ENCODE peak calls at places on chromosomes 11 and 22, in four cellular contexts. Y is A549, D is K562, Q is endothelial cell of umbilical vein. K is an unnamed sample.

GRCh38 chr11:83042966-83043711 is 28.6 kb downstream of the RAB30 start:
- DNase-seq in Y (no peak), D (no peak), Q (no peak), K (no peak)

GRCh38 chr11:16805942-16806341 is 67.5 kb downstream of the C11orf58 start:
- DNase-seq in Y (no peak), D (no peak), Q (no peak), K (no peak)

GRCh38 chr11:12669930-12670329 is 4.3 kb upstream of the TEAD1 start:
- DNase-seq in Y (no peak), D (no peak), Q (no peak), K (no peak)

GRCh38 chr11:76805206-76805913 is 22.2 kb downstream of the TSKU start:
- DNase-seq in Y (no peak), D (peak), Q (no peak), K (no peak)

GRCh38 chr11:126061707-126062678 is 673 bp downstream of the CDON start:
- DNase-seq in Y (peak), D (no peak), Q (peak), K (no peak)

GRCh38 chr11:58905141-58905715 is 34.1 kb upstream of the GLYATL1 start:
- DNase-seq in Y (no peak), D (no peak), Q (no peak), K (no peak)

GRCh38 chr11:28339488-28339887 is 231.3 kb downstream of the METTL15 start:
- DNase-seq in Y (no peak), D (no peak), Q (no peak), K (no peak)

GRCh38 chr11:56706486-56706885 is 7.6 kb downstream of the OR9G1 start:
- DNase-seq in Y (no peak), D (no peak), Q (no peak), K (no peak)

DNA sequence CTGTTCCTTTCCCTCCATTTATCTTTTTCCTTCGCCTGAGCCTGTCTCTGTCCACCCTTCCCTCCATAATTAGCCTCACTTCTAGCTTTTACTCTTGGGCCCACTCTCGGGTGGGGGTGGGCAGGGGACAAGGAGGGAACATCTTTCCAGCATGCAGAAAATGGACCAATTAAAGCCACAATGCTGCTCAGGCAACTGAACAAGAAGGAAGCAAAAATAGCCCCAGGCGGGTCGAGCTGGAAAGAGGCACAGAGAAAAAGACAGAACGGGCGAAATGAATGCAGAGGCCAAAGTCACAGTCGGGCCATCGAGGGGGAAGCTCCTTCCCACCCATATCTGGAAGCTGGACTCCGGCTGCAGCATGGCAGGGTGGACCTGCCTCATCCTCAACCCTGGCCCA is 58.7 kb upstream of the PRDM11 start:
- DNase-seq in Y (no peak), D (no peak), Q (no peak), K (peak)
- H3K4me3 ChIP-seq in Y (no peak), D (no peak), Q (no peak), K (peak)

GRCh38 chr11:114180301-114181055 is 115.7 kb upstream of the NNMT start:
- DNase-seq in Y (no peak), D (no peak), Q (peak), K (peak)
- TF ChIP-seq MYC in Y (no peak), D (no peak), Q (no peak), K (no peak)

DNA sequence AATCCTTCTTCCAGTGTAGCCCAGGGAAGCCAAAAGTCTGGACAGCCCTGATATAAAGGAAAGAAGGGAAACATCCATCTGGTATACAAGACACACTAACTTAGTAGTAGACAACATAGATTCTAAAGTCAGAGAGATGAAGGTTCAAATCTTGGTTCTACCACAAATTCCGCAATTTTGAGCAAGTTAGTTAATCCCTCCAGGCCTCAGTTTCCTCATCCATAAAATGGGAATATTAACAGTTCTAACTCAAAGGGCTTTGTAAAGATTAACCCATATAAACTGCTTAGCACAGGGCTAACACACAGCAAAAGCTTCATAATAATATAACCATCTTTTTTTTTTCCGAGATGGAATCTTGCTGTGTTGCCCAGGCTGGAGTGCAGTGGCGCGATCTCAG is 10.7 kb downstream of the LRP4 start:
- DNase-seq in Y (no peak), D (no peak), Q (no peak), K (no peak)
- H3K4me3 ChIP-seq in Y (no peak), D (no peak), Q (no peak), K (no peak)

DNA sequence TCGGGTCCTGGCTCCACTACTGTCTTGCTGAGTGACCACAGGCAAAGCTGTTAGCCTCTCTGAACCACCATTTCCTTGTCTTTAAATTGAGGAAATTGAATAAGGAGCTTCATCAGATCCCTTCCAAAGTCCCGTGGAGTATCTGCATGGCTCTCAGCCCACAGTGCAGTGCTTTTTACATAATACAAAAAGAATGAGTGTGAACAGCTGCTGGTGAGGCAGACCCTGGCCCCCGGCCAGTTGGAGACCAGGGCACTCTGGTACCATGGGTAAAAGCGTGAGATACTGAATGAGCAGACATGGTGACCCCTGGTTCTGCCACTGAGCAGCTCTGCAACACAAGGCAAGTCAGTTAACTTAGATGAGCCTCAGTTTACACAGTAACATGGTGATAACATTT is 86.8 kb downstream of the GALNT18 start:
- DNase-seq in Y (no peak), D (no peak), Q (no peak), K (no peak)
- TF ChIP-seq MYC in Y (no peak), D (no peak), Q (no peak), K (no peak)

GRCh38 chr11:35088226-35088625 is 50.7 kb upstream of the CD44 start:
- DNase-seq in Y (no peak), D (no peak), Q (no peak), K (peak)
- H3K4me3 ChIP-seq in Y (no peak), D (no peak), Q (no peak), K (no peak)

DNA sequence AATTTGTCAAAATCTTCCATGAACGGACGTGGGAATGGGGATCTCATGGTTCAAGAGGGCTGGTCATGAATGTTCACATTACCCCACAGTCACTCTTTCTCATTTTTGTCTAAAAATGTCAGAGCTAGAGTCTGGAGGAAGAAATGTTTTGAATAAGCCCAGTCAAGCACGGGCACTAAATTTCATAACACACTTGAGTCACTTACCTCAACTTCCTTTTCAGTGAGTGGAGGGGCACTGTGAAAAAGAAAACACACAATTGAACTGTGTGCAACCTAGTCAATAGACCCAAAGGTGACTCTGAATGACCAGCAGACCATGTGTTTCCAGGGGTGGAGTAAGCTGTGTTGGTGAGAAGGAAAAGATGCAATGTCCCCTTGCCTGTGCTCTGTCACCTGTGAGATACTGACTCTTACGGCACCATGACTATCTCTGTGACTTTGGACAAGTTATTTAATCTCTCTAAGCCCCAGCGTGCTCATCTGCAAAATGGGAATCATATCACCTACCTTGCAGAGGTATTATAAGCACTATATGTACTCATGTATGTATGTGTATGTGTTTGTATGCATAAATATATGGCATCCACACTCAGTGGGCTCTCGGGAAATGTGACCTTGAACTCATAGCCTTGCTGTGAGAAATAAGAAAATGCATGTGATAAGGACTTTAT is 38.2 kb upstream of the LYVE1 start:
- DNase-seq in Y (no peak), D (no peak), Q (peak), K (peak)
- TF ChIP-seq MYC in Y (no peak), D (no peak), Q (no peak), K (no peak)

DNA sequence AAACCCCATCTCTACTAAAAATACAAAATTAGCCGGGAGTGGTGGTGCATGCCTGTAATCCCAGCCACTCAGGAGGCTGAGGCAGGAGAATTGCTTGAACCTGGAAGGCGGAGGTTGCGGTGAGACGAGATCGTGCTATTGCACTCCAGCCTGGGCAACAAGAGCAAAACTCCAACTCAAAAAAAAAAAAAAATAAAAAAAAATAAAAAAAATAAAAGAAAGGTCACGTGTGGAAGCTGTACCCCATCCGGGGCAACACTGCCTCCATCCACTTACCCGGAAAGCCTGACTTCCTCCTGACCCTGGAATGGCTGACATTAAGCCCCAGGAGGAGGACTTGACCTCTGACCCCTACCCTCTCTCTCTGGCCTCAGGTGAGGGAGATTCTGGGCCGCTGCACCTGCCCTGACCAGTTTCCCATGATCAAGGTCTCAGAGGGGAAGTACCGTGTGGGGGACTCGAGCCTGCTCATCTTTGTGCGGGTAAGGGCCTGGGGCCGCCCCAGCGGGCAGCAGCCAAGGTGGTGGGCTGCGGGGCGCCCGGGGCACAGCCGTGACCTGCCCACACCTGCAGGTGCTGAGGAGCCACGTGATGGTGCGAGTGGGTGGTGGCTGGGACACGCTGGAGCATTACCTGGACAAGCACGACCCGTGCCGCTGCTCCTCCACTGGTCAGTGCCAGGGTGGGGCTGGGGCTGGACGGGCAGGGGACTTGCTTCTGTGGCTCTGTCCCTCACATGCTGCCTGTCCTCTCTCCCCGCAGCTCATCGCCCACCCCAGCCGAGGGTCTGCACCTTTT is 3.8 kb downstream of the GAS2L1 start:
- DNase-seq in Y (no peak), D (no peak), Q (no peak), K (no peak)
- H3K4me3 ChIP-seq in Y (no peak), D (no peak), Q (no peak), K (no peak)

DNA sequence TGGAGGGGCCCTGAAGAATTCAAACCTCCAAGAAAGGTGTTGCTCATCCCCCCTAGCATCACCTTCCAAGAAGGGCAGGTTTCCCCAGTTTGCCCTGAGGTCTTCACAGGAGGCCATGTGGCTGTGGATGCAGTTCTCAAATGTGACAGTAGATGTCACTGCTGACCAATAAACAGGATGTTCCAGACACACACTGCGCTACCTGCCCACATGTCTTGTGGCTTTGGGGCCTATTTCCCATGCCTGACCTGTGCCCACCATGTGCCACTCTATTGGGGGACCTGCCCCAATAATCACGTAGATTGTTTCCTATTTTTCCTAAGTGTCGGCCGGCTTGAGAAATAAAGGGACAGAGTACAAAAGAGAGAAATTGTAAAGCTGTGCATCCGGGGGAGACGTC is 4.5 kb downstream of the GSTT2 start:
- DNase-seq in Y (no peak), D (no peak), Q (peak), K (peak)
- TF ChIP-seq MYC in Y (no peak), D (no peak), Q (no peak), K (no peak)

GRCh38 chr11:7576671-7577225 is 62.9 kb downstream of the PPFIBP2 start:
- DNase-seq in Y (no peak), D (no peak), Q (peak), K (no peak)
- H3K4me3 ChIP-seq in Y (no peak), D (no peak), Q (no peak), K (no peak)

GRCh38 chr11:61345954-61346814 is 13.2 kb downstream of the TKFC start:
- DNase-seq in Y (no peak), D (no peak), Q (no peak), K (peak)
- TF ChIP-seq MYC in Y (no peak), D (no peak), Q (no peak), K (no peak)